ENCODE peak calls at places on chromosomes 3 and 15, in four cellular contexts. One of them, this sample, is unnamed.

GRCh38 chr3:187713504-187713903 is 11.1 kb upstream of the RTP2 start:
- DNase-seq in cardiac fibroblast: peak
- DNase-seq in Panc1: no peak
- DNase-seq in pancreas: no peak
- DNase-seq in this sample: no peak

GRCh38 chr3:134885877-134886621 is 91.0 kb downstream of the EPHB1 start:
- DNase-seq in pancreas: no peak
- DNase-seq in Panc1: no peak
- DNase-seq in cardiac fibroblast: no peak
- DNase-seq in this sample: peak

GRCh38 chr3:38396861-38397260 is 50.3 kb downstream of the XYLB start:
- DNase-seq in pancreas: no peak
- DNase-seq in Panc1: no peak
- DNase-seq in cardiac fibroblast: no peak
- DNase-seq in this sample: no peak

GRCh38 chr3:118628704-118629341 is 405.8 kb downstream of the IGSF11 start:
- DNase-seq in pancreas: peak
- DNase-seq in Panc1: peak
- DNase-seq in cardiac fibroblast: peak
- DNase-seq in this sample: no peak

GRCh38 chr15:68792901-68793766 is 27.6 kb downstream of the ANP32A start:
- DNase-seq in Panc1: no peak
- DNase-seq in pancreas: peak
- DNase-seq in cardiac fibroblast: no peak
- DNase-seq in this sample: no peak

GRCh38 chr3:23161308-23161707 is 41.8 kb upstream of the UBE2E2 start:
- DNase-seq in pancreas: no peak
- DNase-seq in cardiac fibroblast: peak
- DNase-seq in Panc1: no peak
- DNase-seq in this sample: no peak

GRCh38 chr3:138888569-138888968 is 53.8 kb upstream of the PIK3CB start:
- DNase-seq in cardiac fibroblast: no peak
- DNase-seq in Panc1: no peak
- DNase-seq in pancreas: no peak
- DNase-seq in this sample: no peak

GRCh38 chr3:186331043-186331442 is 31.0 kb downstream of the DGKG start:
- DNase-seq in cardiac fibroblast: no peak
- DNase-seq in Panc1: no peak
- DNase-seq in pancreas: no peak
- DNase-seq in this sample: no peak

GRCh38 chr3:179175358-179175757 is 27.2 kb downstream of the PIK3CA start:
- DNase-seq in pancreas: no peak
- DNase-seq in Panc1: no peak
- DNase-seq in cardiac fibroblast: peak
- DNase-seq in this sample: peak

GRCh38 chr3:193743702-193744047 is 150.7 kb downstream of the OPA1 start:
- DNase-seq in pancreas: no peak
- DNase-seq in Panc1: no peak
- DNase-seq in cardiac fibroblast: no peak
- DNase-seq in this sample: no peak

GRCh38 chr15:22786868-22787698 is 639 bp downstream of the NIPA1 start:
- DNase-seq in Panc1: no peak
- DNase-seq in cardiac fibroblast: peak
- DNase-seq in pancreas: peak
- DNase-seq in this sample: no peak

GRCh38 chr3:78029775-78030174 is 989.9 kb downstream of the ROBO2 start:
- DNase-seq in Panc1: no peak
- DNase-seq in pancreas: no peak
- DNase-seq in cardiac fibroblast: no peak
- DNase-seq in this sample: no peak

GRCh38 chr3:137992592-137992991 is 17.4 kb upstream of the CLDN18 start:
- DNase-seq in pancreas: no peak
- DNase-seq in Panc1: no peak
- DNase-seq in cardiac fibroblast: no peak
- DNase-seq in this sample: no peak

GRCh38 chr3:179541094-179541493 is 21.6 kb upstream of the ACTL6A start:
- DNase-seq in pancreas: no peak
- DNase-seq in cardiac fibroblast: no peak
- DNase-seq in Panc1: no peak
- DNase-seq in this sample: no peak

GRCh38 chr3:10548997-10549396 is 43.6 kb upstream of the ATP2B2 start:
- DNase-seq in cardiac fibroblast: no peak
- DNase-seq in pancreas: no peak
- DNase-seq in Panc1: no peak
- DNase-seq in this sample: no peak

GRCh38 chr15:74917676-74918075 is 11.0 kb upstream of the FAM219B start:
- DNase-seq in cardiac fibroblast: no peak
- DNase-seq in pancreas: no peak
- DNase-seq in Panc1: no peak
- DNase-seq in this sample: no peak

GRCh38 chr15:73105064-73105463 is 52.8 kb downstream of the NEO1 start:
- DNase-seq in pancreas: no peak
- DNase-seq in cardiac fibroblast: no peak
- DNase-seq in Panc1: no peak
- DNase-seq in this sample: no peak

GRCh38 chr3:38582316-38582715 is 67.2 kb downstream of the SCN5A start:
- DNase-seq in Panc1: no peak
- DNase-seq in pancreas: no peak
- DNase-seq in cardiac fibroblast: no peak
- DNase-seq in this sample: no peak

GRCh38 chr15:56076651-56077050 is 83.2 kb upstream of the NEDD4 start:
- DNase-seq in cardiac fibroblast: no peak
- DNase-seq in Panc1: no peak
- DNase-seq in pancreas: no peak
- DNase-seq in this sample: no peak

GRCh38 chr15:100332721-100333120 is 9.1 kb downstream of the ADAMTS17 start:
- DNase-seq in cardiac fibroblast: no peak
- DNase-seq in Panc1: no peak
- DNase-seq in pancreas: no peak
- DNase-seq in this sample: no peak

GRCh38 chr15:32799904-32800535 is 82.2 kb downstream of the GREM1 start:
- DNase-seq in cardiac fibroblast: no peak
- DNase-seq in Panc1: no peak
- DNase-seq in pancreas: no peak
- DNase-seq in this sample: no peak

GRCh38 chr3:195195321-195196209 is 75.4 kb downstream of the XXYLT1 start:
- DNase-seq in pancreas: no peak
- DNase-seq in Panc1: no peak
- DNase-seq in cardiac fibroblast: no peak
- DNase-seq in this sample: no peak

GRCh38 chr3:187318819-187319616 is 27.5 kb upstream of the MASP1 start:
- DNase-seq in Panc1: no peak
- DNase-seq in pancreas: peak
- DNase-seq in cardiac fibroblast: peak
- DNase-seq in this sample: peak

GRCh38 chr15:50235794-50236193 is 29.7 kb downstream of the HDC start:
- DNase-seq in pancreas: no peak
- DNase-seq in Panc1: no peak
- DNase-seq in cardiac fibroblast: peak
- DNase-seq in this sample: no peak

GRCh38 chr3:67614195-67614594 is 40.2 kb downstream of the SUCLG2 start:
- DNase-seq in pancreas: no peak
- DNase-seq in Panc1: no peak
- DNase-seq in cardiac fibroblast: no peak
- DNase-seq in this sample: no peak

GRCh38 chr15:68271854-68272471 is 5.6 kb upstream of the FEM1B start:
- DNase-seq in Panc1: no peak
- DNase-seq in pancreas: peak
- DNase-seq in cardiac fibroblast: peak
- DNase-seq in this sample: peak

GRCh38 chr3:81744366-81744765 is 17.1 kb downstream of the GBE1 start:
- DNase-seq in Panc1: peak
- DNase-seq in pancreas: no peak
- DNase-seq in cardiac fibroblast: peak
- DNase-seq in this sample: peak

GRCh38 chr15:99536422-99537033 is 29.3 kb upstream of the MEF2A start:
- DNase-seq in pancreas: peak
- DNase-seq in Panc1: peak
- DNase-seq in cardiac fibroblast: peak
- DNase-seq in this sample: peak

GRCh38 chr3:32202496-32202895 is 36.0 kb upstream of the CMTM8 start:
- DNase-seq in Panc1: no peak
- DNase-seq in pancreas: no peak
- DNase-seq in cardiac fibroblast: peak
- DNase-seq in this sample: no peak

DNA sequence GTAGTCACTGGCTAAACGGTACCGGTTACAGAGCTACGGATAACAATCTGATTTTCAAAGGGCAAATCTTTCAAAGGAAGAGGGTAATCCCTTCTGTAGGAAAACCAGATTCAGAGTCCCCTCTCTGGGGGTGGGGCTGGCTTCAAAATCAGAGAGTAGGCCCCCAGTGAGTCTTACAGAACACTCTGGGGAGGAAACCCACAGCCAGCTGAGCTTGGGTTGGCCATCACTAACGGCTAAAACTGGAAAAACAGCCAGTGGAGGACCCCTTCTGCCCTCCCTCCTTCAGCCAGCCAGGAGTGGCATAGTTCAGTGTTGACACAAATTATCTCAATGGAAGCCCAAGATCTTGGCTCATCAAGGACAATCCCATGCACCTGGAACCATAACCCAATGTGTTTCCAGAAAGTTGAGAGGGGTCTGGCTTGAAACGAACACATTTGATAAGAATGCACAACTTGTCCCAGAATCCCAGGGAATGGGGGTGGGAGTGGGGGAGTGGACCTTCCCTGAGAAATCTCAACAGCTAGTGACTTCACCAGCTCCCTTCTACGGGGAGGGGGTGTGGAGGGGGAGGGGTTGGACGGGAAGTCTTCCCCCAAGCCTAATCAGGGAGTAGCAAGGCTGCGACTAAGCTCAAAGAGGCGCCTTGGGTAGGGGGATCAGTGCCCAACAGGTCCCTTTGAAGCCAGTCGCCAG is 1.0 kb downstream of the RASL12 start:
- DNase-seq in Panc1: no peak
- DNase-seq in pancreas: no peak
- DNase-seq in cardiac fibroblast: no peak
- DNase-seq in this sample: no peak
- H3K4me3 ChIP-seq in Panc1: no peak
- H3K4me3 ChIP-seq in pancreas: no peak
- H3K4me3 ChIP-seq in cardiac fibroblast: no peak
- H3K4me3 ChIP-seq in this sample: no peak

GRCh38 chr15:101407966-101408775 is 81.3 kb downstream of the PCSK6 start:
- DNase-seq in cardiac fibroblast: no peak
- DNase-seq in Panc1: no peak
- DNase-seq in pancreas: no peak
- DNase-seq in this sample: no peak
- H3K4me3 ChIP-seq in cardiac fibroblast: no peak
- H3K4me3 ChIP-seq in Panc1: no peak
- H3K4me3 ChIP-seq in pancreas: no peak
- H3K4me3 ChIP-seq in this sample: no peak

DNA sequence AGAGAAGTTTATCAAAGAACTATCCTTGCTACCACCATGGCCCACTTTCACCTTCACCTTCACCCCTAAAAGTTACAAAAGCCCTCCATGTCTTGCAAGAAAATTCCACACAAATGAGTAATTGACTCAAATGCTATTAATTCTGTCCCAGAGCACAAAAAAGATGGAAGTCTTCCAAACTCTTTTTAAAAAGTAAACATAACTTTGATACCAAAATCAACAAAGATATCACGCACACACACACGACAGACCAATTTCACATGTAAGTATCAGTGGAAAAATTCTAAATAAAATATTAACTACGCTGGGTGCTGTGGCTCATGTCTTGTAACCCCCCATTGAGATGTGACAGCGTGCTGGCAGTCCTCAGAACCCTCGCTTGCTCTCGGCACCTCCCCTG is 1.1 kb upstream of the MCCC1 start:
- DNase-seq in pancreas: peak
- DNase-seq in cardiac fibroblast: peak
- DNase-seq in Panc1: no peak
- DNase-seq in this sample: no peak
- H3K4me3 ChIP-seq in pancreas: no peak
- H3K4me3 ChIP-seq in cardiac fibroblast: no peak
- H3K4me3 ChIP-seq in Panc1: no peak
- H3K4me3 ChIP-seq in this sample: no peak

DNA sequence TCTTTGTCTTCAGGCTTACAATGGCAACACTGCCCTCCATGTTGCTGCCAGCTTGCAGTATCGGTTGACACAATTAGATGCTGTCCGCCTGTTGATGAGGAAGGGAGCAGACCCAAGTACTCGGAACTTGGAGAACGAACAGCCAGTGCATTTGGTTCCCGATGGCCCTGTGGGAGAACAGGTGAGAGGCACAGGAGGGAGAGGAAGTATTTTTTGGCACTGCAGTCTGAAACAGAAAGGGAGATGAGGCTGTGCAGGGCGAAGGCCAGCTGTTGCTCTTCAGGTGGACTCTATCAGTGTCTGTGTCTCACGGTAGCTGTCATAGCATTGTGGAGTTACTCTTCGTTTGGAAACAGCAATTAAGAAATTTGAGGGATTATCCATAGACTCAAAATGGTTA is 8.0 kb downstream of the NFKBIZ start:
- DNase-seq in cardiac fibroblast: no peak
- DNase-seq in pancreas: no peak
- DNase-seq in Panc1: no peak
- DNase-seq in this sample: no peak
- H3K4me3 ChIP-seq in cardiac fibroblast: no peak
- H3K4me3 ChIP-seq in pancreas: no peak
- H3K4me3 ChIP-seq in Panc1: peak
- H3K4me3 ChIP-seq in this sample: no peak

GRCh38 chr3:126490619-126491018 is 14.9 kb upstream of the ZXDC start:
- DNase-seq in cardiac fibroblast: no peak
- DNase-seq in Panc1: no peak
- DNase-seq in pancreas: no peak
- DNase-seq in this sample: no peak

GRCh38 chr3:126485956-126486884 is 10.5 kb upstream of the ZXDC start:
- DNase-seq in pancreas: no peak
- DNase-seq in cardiac fibroblast: no peak
- DNase-seq in Panc1: no peak
- DNase-seq in this sample: no peak

GRCh38 chr3:126488886-126489569 is 13.3 kb upstream of the ZXDC start:
- DNase-seq in Panc1: no peak
- DNase-seq in cardiac fibroblast: no peak
- DNase-seq in pancreas: no peak
- DNase-seq in this sample: no peak

GRCh38 chr3:126487151-126487771 is 11.6 kb upstream of the ZXDC start:
- DNase-seq in Panc1: no peak
- DNase-seq in cardiac fibroblast: peak
- DNase-seq in pancreas: no peak
- DNase-seq in this sample: no peak

DNA sequence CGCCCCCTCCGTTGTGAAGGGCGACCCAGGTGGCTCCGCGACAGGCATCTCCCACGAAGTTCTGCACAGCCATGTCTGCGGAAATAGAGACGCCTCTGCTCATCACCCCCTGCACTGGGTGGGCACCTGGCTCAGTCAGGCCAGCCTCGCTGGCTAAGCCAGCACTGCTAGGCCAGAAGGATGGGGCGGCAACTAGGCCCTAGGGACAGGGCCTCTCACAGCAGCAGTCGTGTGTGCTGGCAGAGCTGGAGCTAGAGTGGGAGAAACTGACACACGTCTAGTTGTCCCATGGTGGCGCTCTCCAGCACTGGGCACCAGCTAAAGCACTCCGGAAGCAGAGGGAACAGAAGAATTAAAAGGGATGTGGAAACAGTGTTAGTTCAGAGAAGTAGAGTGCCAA is 12.5 kb upstream of the ZXDC start:
- DNase-seq in Panc1: no peak
- DNase-seq in pancreas: no peak
- DNase-seq in cardiac fibroblast: no peak
- DNase-seq in this sample: no peak
- H3K4me3 ChIP-seq in Panc1: no peak
- H3K4me3 ChIP-seq in pancreas: no peak
- H3K4me3 ChIP-seq in cardiac fibroblast: no peak
- H3K4me3 ChIP-seq in this sample: no peak

This sample was measured in BJ.